ENCODE peak calls at places on chromosomes 7 and 10, in seven cellular contexts. E, N, H, C, T, Q and J are unnamed samples.

GRCh38 chr10:125232841-125233240 is 72.5 kb upstream of the CTBP2 start:
- DNase-seq in E (no peak), N (no peak), H (no peak), C (no peak), T (no peak), Q (no peak), J (no peak)

GRCh38 chr10:49184642-49185111 is 3.5 kb downstream of the TMEM273 start:
- DNase-seq in E (no peak), N (no peak), H (no peak), C (no peak), T (no peak), Q (no peak), J (no peak)

GRCh38 chr10:117439243-117439912 is 64.1 kb upstream of the PDZD8 start:
- DNase-seq in E (no peak), N (no peak), H (no peak), C (no peak), T (no peak), Q (no peak), J (peak; percentile 72)

GRCh38 chr7:91198371-91198770 is 65.9 kb upstream of the FZD1 start:
- DNase-seq in E (no peak), N (no peak), H (no peak), C (no peak), T (no peak), Q (no peak), J (no peak)

GRCh38 chr7:5501465-5501864 is 77.8 kb upstream of the TNRC18 start:
- DNase-seq in E (no peak), N (no peak), H (peak; percentile 33), C (no peak), T (no peak), Q (no peak), J (no peak)

GRCh38 chr7:30237271-30237695 is 47.1 kb upstream of the ZNRF2 start:
- DNase-seq in E (no peak), N (no peak), H (no peak), C (no peak), T (no peak), Q (no peak), J (peak; percentile 56)

GRCh38 chr7:159032310-159032709 is 112.4 kb downstream of the VIPR2 start:
- DNase-seq in E (no peak), N (no peak), H (no peak), C (no peak), T (no peak), Q (peak; percentile 71), J (no peak)

GRCh38 chr7:73872056-73872908 is 11.3 kb downstream of the TMEM270 start:
- DNase-seq in E (no peak), N (no peak), H (no peak), C (no peak), T (no peak), Q (no peak), J (no peak)

GRCh38 chr10:116669832-116670644 is 49.3 kb downstream of the PNLIPRP2 start:
- DNase-seq in E (no peak), N (peak; percentile 97), H (peak; percentile 77), C (peak; percentile 85), T (peak; percentile 63), Q (no peak), J (no peak)

GRCh38 chr10:18104223-18104872 is 35.9 kb upstream of the CACNB2 start:
- DNase-seq in E (peak; percentile 28), N (peak; percentile 36), H (peak; percentile 34), C (peak; percentile 45), T (peak; percentile 40), Q (no peak), J (peak; percentile 69)

GRCh38 chr7:99762680-99763327 is 21.2 kb downstream of the CYP3A4 start:
- DNase-seq in E (no peak), N (no peak), H (no peak), C (no peak), T (no peak), Q (no peak), J (peak; percentile 70)

GRCh38 chr7:132779164-132779563 is 202.9 kb upstream of the PLXNA4 start:
- DNase-seq in E (no peak), N (no peak), H (no peak), C (no peak), T (peak; percentile 3), Q (no peak), J (no peak)

GRCh38 chr7:27235387-27236052 is 7.1 kb upstream of the EVX1 start:
- DNase-seq in E (no peak), N (peak; percentile 84), H (peak; percentile 85), C (peak; percentile 91), T (peak; percentile 75), Q (no peak), J (no peak)

GRCh38 chr7:91710896-91711295 is 169.6 kb downstream of the MTERF1 start:
- DNase-seq in E (no peak), N (no peak), H (no peak), C (no peak), T (no peak), Q (no peak), J (no peak)

GRCh38 chr7:3861941-3862340 is 560.9 kb downstream of the SDK1 start:
- DNase-seq in E (no peak), N (no peak), H (no peak), C (peak; percentile 40), T (no peak), Q (no peak), J (peak; percentile 55)

GRCh38 chr7:152543801-152544200 is 108.0 kb upstream of the KMT2C start:
- DNase-seq in E (no peak), N (peak; percentile 71), H (peak; percentile 51), C (peak; percentile 69), T (no peak), Q (no peak), J (no peak)

GRCh38 chr10:122286872-122287271 is 15.8 kb downstream of the BTBD16 start:
- DNase-seq in E (no peak), N (peak; percentile 61), H (no peak), C (peak; percentile 78), T (no peak), Q (no peak), J (peak; percentile 88)

GRCh38 chr10:2980116-2980515 is 87.2 kb upstream of the PFKP start:
- DNase-seq in E (no peak), N (no peak), H (no peak), C (no peak), T (no peak), Q (no peak), J (no peak)
- H3K27me3 ChIP-seq in E (no peaks in the 10 kb centered on the region), N (no peaks in the 10 kb centered on the region), H (no peaks in the 10 kb centered on the region), C (no peaks in the 10 kb centered on the region), T (no peaks in the 10 kb centered on the region), Q (no peaks in the 10 kb centered on the region), J (no peaks in the 10 kb centered on the region)

DNA sequence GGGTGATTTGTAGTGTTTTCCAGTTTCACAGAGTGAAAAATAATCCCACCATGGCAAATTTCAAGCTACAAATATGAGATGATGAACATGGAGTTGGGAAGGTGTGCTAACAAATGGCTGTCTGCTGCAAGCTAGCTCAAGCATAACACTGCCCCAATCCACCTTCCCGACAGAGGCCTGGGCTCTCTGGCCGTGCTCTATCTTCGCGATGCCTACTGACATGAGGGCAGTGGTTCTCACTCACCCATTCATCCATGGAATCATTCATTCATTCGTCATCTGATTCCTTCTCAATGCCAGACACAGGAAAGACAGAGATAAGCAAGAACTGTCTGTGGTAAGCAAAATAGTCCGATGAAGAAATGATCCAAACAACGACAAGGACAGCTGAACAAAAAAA is 65.4 kb downstream of the ZNF467 start:
- DNase-seq in E (no peak), N (no peak), H (no peak), C (no peak), T (no peak), Q (peak; percentile 33), J (no peak)
- H3K27me3 ChIP-seq in E (no peaks in the 10 kb centered on the region), N (no peaks in the 10 kb centered on the region), H (no peaks in the 10 kb centered on the region), C (no peaks in the 10 kb centered on the region), T (no peaks in the 10 kb centered on the region), Q (no peaks in the 10 kb centered on the region), J (no peaks in the 10 kb centered on the region)

GRCh38 chr10:7410306-7410799 is 481 bp downstream of the SFMBT2 start:
- DNase-seq in E (peak; percentile 32), N (peak; percentile 68), H (peak; percentile 60), C (peak; percentile 87), T (peak; percentile 67), Q (peak; percentile 85), J (peak; percentile 54)

GRCh38 chr10:7408494-7409044 is 2.3 kb downstream of the SFMBT2 start:
- DNase-seq in E (peak; percentile 46), N (peak; percentile 55), H (peak; percentile 90), C (peak; percentile 66), T (peak; percentile 79), Q (peak; percentile 91), J (peak; percentile 86)

GRCh38 chr10:7410800-7411670 is at the start of gene SFMBT2:
- DNase-seq in E (peak; percentile 64), N (peak; percentile 45), H (peak; percentile 92), C (peak; percentile 91), T (peak; percentile 78), Q (peak; percentile 91), J (peak; percentile 84)

GRCh38 chr10:7409045-7409731 is 1.6 kb downstream of the SFMBT2 start:
- DNase-seq in E (peak; percentile 71), N (peak; percentile 33), H (peak; percentile 74), C (peak; percentile 45), T (peak; percentile 25), Q (peak; percentile 83), J (no peak)

GRCh38 chr10:7409732-7410168 is 1.1 kb downstream of the SFMBT2 start:
- DNase-seq in E (no peak), N (no peak), H (peak; percentile 52), C (peak; percentile 23), T (no peak), Q (no peak), J (no peak)
- H3K27me3 ChIP-seq in E (no peaks in the 10 kb centered on the region), N (peaks cover 29% of the 10 kb centered on the region), H (peaks cover 38% of the 10 kb centered on the region), C (peaks cover 14% of the 10 kb centered on the region), T (peaks cover 61% of the 10 kb centered on the region), Q (peaks cover 7% of the 10 kb centered on the region), J (no peaks in the 10 kb centered on the region)

GRCh38 chr10:81873932-81874816 is 820 bp upstream of the NRG3 start:
- DNase-seq in E (no peak), N (peak; percentile 85), H (peak; percentile 90), C (peak; percentile 89), T (peak; percentile 95), Q (peak; percentile 68), J (peak; percentile 62)
- H3K27me3 ChIP-seq in E (no peaks in the 10 kb centered on the region), N (peaks cover 11% of the 10 kb centered on the region), H (peaks cover 16% of the 10 kb centered on the region), C (peaks cover 10% of the 10 kb centered on the region), T (peaks cover 67% of the 10 kb centered on the region), Q (peaks cover 40% of the 10 kb centered on the region), J (no peaks in the 10 kb centered on the region)

GRCh38 chr10:73408978-73409521 is 4.8 kb downstream of the ANXA7 start:
- DNase-seq in E (no peak), N (no peak), H (no peak), C (no peak), T (no peak), Q (no peak), J (no peak)

GRCh38 chr10:73413108-73413527 is 740 bp downstream of the ANXA7 start:
- DNase-seq in E (peak; percentile 61), N (peak; percentile 53), H (peak; percentile 48), C (peak; percentile 67), T (no peak), Q (no peak), J (no peak)

GRCh38 chr10:73408061-73408460 is 5.8 kb downstream of the ANXA7 start:
- DNase-seq in E (no peak), N (no peak), H (no peak), C (no peak), T (no peak), Q (no peak), J (no peak)

GRCh38 chr10:73413528-73414229 is at the start of gene ANXA7:
- DNase-seq in E (peak; percentile 85), N (peak; percentile 97), H (peak; percentile 99), C (peak; percentile 96), T (peak; percentile 95), Q (peak; percentile 99), J (peak; percentile 98)

DNA sequence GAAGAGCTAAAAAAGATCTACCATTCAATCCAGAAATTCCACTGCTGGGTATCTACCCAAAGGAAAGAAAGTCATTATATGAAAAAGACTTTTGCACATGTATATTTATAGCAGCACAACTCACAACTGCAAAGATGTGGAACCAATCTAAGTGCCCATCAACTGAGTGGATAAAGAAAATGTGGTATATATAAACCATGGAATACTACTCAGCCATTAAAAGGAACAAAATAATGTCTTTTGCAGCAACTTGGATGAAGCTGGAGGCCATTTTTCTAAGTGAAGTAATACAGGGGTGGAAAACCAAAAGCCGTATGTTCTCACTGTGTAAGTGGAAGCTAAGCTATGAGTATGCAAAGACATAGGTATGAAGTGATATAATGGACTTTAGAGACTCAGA is 3.0 kb downstream of the ANXA7 start:
- DNase-seq in E (no peak), N (no peak), H (no peak), C (no peak), T (no peak), Q (no peak), J (no peak)
- H3K27me3 ChIP-seq in E (no peaks in the 10 kb centered on the region), N (no peaks in the 10 kb centered on the region), H (no peaks in the 10 kb centered on the region), C (no peaks in the 10 kb centered on the region), T (no peaks in the 10 kb centered on the region), Q (no peaks in the 10 kb centered on the region), J (no peaks in the 10 kb centered on the region)